ENCODE peak calls at places on chromosomes 12 and 14, in five cellular contexts. F, B, S, L and C are unnamed samples.

GRCh38 chr12:42201061-42201460 is 37.0 kb downstream of the YAF2 start:
- DNase-seq in S (no peak), L (no peak), B (no peak), F (no peak), C (no peak)

GRCh38 chr12:52865090-52865944 is 16.5 kb upstream of the KRT78 start:
- DNase-seq in S (peak; percentile 82), F (peak; percentile 69), B (peak; percentile 83), L (peak; percentile 62), C (peak; percentile 68)

GRCh38 chr12:51635371-51635770 is 44.3 kb downstream of the SCN8A start:
- DNase-seq in B (no peak), F (peak; percentile 21), L (peak; percentile 28), S (no peak), C (no peak)

GRCh38 chr14:99274346-99275221 is 2.6 kb upstream of the BCL11B start:
- DNase-seq in S (peak; percentile 94), L (peak; percentile 89), F (peak; percentile 51), B (peak; percentile 89), C (peak; percentile 66)

GRCh38 chr14:97513891-97514290 is 716.7 kb downstream of the VRK1 start:
- DNase-seq in S (no peak), F (no peak), B (no peak), L (no peak), C (no peak)

GRCh38 chr12:75641031-75641780 is 129.8 kb upstream of the KRR1 start:
- DNase-seq in S (no peak), B (peak; percentile 80), L (peak; percentile 91), F (peak; percentile 92), C (peak; percentile 53)

GRCh38 chr14:101475468-101476257 is 85.6 kb upstream of the DIO3 start:
- DNase-seq in S (no peak), F (peak; percentile 78), L (peak; percentile 73), B (peak; percentile 95), C (no peak)

GRCh38 chr12:99810718-99811593 is 163.4 kb downstream of the GARIN6 start:
- DNase-seq in B (peak; percentile 42), L (peak; percentile 29), F (peak; percentile 69), S (no peak), C (no peak)

GRCh38 chr12:32451816-32452215 is 52.5 kb downstream of the FGD4 start:
- DNase-seq in L (no peak), F (no peak), S (no peak), B (no peak), C (no peak)

GRCh38 chr14:105891221-105891602 is 364.8 kb downstream of the TMEM121 start:
- DNase-seq in S (no peak), F (no peak), B (no peak), L (no peak), C (peak; percentile 0)

GRCh38 chr12:113092478-113093408 is 36.2 kb downstream of the DTX1 start:
- DNase-seq in B (peak; percentile 11), L (no peak), F (no peak), S (peak; percentile 83), C (peak; percentile 81)

GRCh38 chr12:52805000-52805399 is 8.9 kb downstream of the KRT4 start:
- DNase-seq in B (no peak), S (no peak), F (no peak), L (no peak), C (no peak)

GRCh38 chr12:42985506-42985905 is 396.0 kb upstream of the PRICKLE1 start:
- DNase-seq in B (peak; percentile 33), S (no peak), F (no peak), L (no peak), C (no peak)

GRCh38 chr12:53427905-53428594 is 4.4 kb downstream of the AMHR2 start:
- DNase-seq in F (peak; percentile 98), S (no peak), B (peak; percentile 34), L (peak; percentile 78), C (no peak)

GRCh38 chr12:132554857-132555630 is 55.3 kb downstream of the LRCOL1 start:
- DNase-seq in S (no peak), F (peak; percentile 20), B (peak; percentile 13), L (no peak), C (no peak)
- TF ChIP-seq CTCF in S (no peak), F (peak; percentile 23), B (peak; percentile 22), L (peak; percentile 27), C (no peak)

GRCh38 chr14:75050852-75051555 is at the start of gene MLH3:
- DNase-seq in S (peak; percentile 92), F (peak; percentile 72), L (peak; percentile 67), B (peak; percentile 90), C (peak; percentile 91)
- TF ChIP-seq CTCF in S (no peak), F (no peak), L (no peak), B (no peak), C (no peak)

DNA sequence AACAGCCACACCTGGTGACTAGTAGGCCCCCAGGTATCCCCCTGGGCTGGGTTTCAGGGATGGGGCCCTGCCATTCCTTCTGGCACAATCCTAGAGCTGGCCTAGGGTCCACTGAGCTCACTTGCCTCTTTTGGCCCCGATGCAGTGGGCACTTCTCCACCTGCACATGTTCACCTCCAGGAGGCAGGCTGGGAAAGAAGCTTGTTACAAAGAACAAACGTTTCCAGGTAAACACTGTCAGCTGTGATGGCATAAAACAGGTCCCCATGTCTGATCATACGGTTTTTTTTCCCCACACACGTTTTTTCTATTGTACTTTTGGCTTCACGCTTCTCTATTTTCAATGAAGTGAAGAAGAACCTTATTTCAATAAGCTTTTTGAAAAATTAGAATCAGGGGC is 15.8 kb upstream of the HVCN1 start:
- DNase-seq in F (no peak), S (no peak), B (no peak), L (no peak), C (no peak)
- TF ChIP-seq CTCF in F (no peak), S (no peak), B (peak; percentile 20), L (no peak), C (peak; percentile 52)

DNA sequence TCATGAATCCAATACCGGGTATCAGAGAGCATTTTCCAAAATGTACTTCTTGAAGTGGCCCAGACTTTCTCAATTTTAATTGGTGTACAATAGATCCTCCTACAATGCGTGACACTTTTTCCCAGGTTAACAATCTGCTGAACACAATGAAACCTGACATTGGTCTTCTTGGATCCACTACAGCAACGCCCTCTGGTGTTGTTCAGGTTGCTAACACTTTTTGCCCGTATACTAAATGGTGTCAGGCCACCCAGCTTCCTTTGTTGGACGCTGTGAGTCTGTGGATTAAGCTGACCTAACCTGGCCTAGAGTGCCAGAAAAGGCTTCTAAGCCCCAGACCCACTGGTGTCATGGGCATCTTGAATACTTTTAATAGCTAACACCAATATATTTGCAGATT is 89.2 kb downstream of the KCNK10 start:
- DNase-seq in F (peak; percentile 9), L (no peak), S (no peak), B (peak; percentile 28), C (no peak)
- TF ChIP-seq CTCF in F (peak; percentile 8), L (no peak), S (no peak), B (peak; percentile 37), C (peak; percentile 37)

DNA sequence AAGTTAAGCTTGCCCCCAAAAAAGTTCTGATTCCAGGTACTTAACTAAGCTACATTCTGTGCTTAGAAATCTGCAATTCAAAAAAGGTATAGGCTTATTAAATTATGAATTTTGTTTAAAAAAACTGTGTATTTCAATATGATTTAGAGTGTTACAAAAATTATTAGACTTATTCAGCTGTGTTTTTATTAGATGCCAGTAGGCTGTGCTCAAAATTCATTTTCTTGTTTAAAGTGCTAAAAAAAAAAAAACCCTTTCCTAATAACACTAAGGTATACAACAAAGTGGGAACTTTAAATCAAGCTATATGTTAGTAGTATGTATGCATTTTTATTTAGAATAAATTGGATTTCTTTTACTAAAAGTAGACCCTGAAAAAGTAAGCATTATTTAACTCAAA is 25.0 kb downstream of the LRRC9 start:
- DNase-seq in S (no peak), L (no peak), B (no peak), F (no peak), C (no peak)
- TF ChIP-seq CTCF in S (no peak), L (no peak), B (no peak), F (no peak), C (no peak)

GRCh38 chr14:73500360-73500759 is 9.6 kb downstream of the RIOX1 start:
- DNase-seq in F (no peak), L (no peak), B (no peak), S (no peak), C (no peak)
- TF ChIP-seq CTCF in F (no peak), L (no peak), B (no peak), S (no peak), C (no peak)